ENCODE peak calls at places on chromosomes 4 and X, in five cellular contexts. Y is left ventricle myocardium inferior; R is psoas muscle; G is IMR-90; P is CD8-positive, alpha-beta T cell. C is an unnamed sample. For H3K4me1, the result is how much of the 10 kb centered on the place peaks cover.

GRCh38 chrX:69079278-69079677 is 86.0 kb downstream of the PJA1 start:
- DNase-seq in Y (no peak), R (no peak), G (peak), P (no peak), C (no peak)

GRCh38 chr4:145545538-145546224 is 64.0 kb downstream of the SMAD1 start:
- DNase-seq in Y (no peak), R (no peak), G (peak), P (no peak), C (no peak)

GRCh38 chr4:121189811-121190210 is 25.7 kb upstream of the TNIP3 start:
- DNase-seq in Y (no peak), R (no peak), G (no peak), P (peak), C (no peak)

GRCh38 chrX:20144491-20144890 is 2.9 kb upstream of the EIF1AX start:
- DNase-seq in Y (no peak), R (no peak), G (peak), P (no peak), C (no peak)

GRCh38 chr4:168440442-168441264 is 39.6 kb downstream of the DDX60L start:
- DNase-seq in Y (no peak), R (no peak), G (peak), P (no peak), C (no peak)

GRCh38 chr4:145098675-145099037 is 545 bp downstream of the ABCE1 start:
- DNase-seq in Y (no peak), R (no peak), G (peak), P (no peak), C (peak)

GRCh38 chr4:62901101-62901500 is 1508.1 kb downstream of the TECRL start:
- DNase-seq in Y (no peak), R (no peak), G (no peak), P (no peak), C (no peak)

GRCh38 chr4:1539132-1539755 is 133.0 kb upstream of the NKX1-1 start:
- DNase-seq in Y (no peak), R (peak), G (no peak), P (no peak), C (peak)

GRCh38 chr4:169062861-169063197 is 52.8 kb upstream of the CBR4 start:
- DNase-seq in Y (no peak), R (no peak), G (peak), P (no peak), C (no peak)

GRCh38 chrX:68938244-68939004 is 109.6 kb downstream of the EFNB1 start:
- DNase-seq in Y (peak), R (no peak), G (peak), P (no peak), C (no peak)

GRCh38 chr4:148112231-148112982 is 329.8 kb downstream of the NR3C2 start:
- DNase-seq in Y (no peak), R (no peak), G (peak), P (no peak), C (no peak)

GRCh38 chrX:139804482-139804881 is 96.5 kb upstream of the MCF2 start:
- DNase-seq in Y (no peak), R (no peak), G (no peak), P (no peak), C (no peak)

GRCh38 chr4:108036252-108036651 is 46.6 kb downstream of the HADH start:
- DNase-seq in Y (no peak), R (no peak), G (no peak), P (peak), C (no peak)

GRCh38 chr4:121411151-121411744 is 30.4 kb upstream of the QRFPR start:
- DNase-seq in Y (no peak), R (no peak), G (no peak), P (no peak), C (no peak)

GRCh38 chrX:1151378-1152077 is 60.9 kb downstream of the CRLF2 start:
- DNase-seq in Y (no peak), R (peak), G (no peak), P (no peak), C (no peak)

GRCh38 chrX:66014560-66014959 is 25.3 kb downstream of the VSIG4 start:
- DNase-seq in Y (no peak), R (no peak), G (no peak), P (no peak), C (no peak)
- H3K4me1 ChIP-seq in Y (under half), R (under half), G (under half), P (half or more), C (under half)

DNA sequence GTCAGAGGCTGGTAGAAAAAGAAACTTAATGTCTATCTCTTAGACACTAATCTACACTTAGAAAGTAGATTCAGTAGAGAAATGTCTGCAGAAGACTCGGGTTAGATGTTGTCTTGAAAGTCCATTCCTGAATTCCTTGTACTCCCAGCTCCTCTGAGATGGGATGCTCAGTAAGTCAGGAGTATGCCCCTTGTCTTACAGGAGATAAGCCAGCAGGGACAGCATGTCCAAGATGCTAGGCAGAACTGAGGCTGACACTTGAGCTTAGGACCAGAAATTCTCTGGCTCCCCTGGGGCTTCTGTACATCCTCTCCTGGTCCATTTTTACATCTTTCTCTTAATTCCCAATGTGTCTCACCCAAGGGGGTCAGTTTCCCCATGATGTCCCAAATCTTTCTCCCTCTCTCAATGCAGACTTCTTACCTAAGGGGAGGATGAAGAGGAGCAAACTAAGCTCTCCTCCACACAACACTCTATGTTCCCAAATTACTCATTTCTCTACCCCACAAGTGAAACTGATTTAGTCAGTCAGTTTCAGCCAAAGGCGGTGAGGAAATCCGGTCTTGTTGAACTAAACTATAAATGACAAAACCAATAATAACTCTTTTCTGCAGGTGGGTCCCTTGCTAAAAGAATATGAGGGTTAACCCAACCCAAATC is 558.2 kb upstream of the DIPK2B start:
- DNase-seq in Y (no peak), R (no peak), G (peak), P (no peak), C (no peak)
- H3K27ac ChIP-seq in Y (peak), R (no peak), G (peak), P (peak), C (peak)

DNA sequence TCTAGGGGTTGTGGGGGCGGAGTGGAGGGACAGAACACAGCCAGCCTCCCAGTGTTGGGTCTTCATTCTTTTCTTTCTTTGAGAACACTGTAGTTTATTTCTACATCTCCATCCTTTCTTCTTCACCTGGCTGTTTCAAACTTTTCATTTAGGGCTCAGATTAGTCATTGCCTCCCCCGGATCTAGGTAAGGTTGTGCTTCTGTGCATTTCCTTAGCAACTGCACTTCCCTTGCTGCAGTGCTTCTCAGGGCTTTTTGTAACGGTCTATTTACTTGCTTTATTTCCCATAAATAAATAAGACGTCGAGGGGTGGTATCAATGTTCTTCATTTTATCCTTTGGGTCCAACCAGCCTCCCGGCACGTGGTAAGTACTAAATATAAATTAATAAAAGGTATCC is 31.3 kb downstream of the ADGRL3 start:
- DNase-seq in Y (no peak), R (no peak), G (no peak), P (no peak), C (no peak)
- H3K4me1 ChIP-seq in Y (under half), R (under half), G (under half), P (under half), C (under half)

GRCh38 chrX:97167333-97167732 is 283.6 kb downstream of the RPA4 start:
- DNase-seq in Y (no peak), R (no peak), G (no peak), P (no peak), C (no peak)

GRCh38 chrX:97168646-97169045 is 284.9 kb downstream of the RPA4 start:
- DNase-seq in Y (no peak), R (no peak), G (no peak), P (no peak), C (no peak)
- H3K27ac ChIP-seq in Y (no peak), R (no peak), G (no peak), P (no peak), C (no peak)